ENCODE peak calls at places on chromosome 19, in seven cellular contexts. Y is activated CD8-positive, alpha-beta memory T cell treated with anti-CD3 and anti-CD28 coated beads, Interleukin-2, amount 10 ng/mL, durations not matched to agents 7 days and 5 days; B is stimulated activated CD4-positive, alpha-beta T cell treated with anti-CD3 and anti-CD28 coated beads, Interleukin-12 subunit alpha, Interleukin-12 subunit beta, amount 100 ng/mL, for 4 hours; Q is mammary epithelial cell; R is non-pigmented ciliary epithelial cell; G is heart left ventricle; E is kidney tubule cell. I is an unnamed sample.

GRCh38 chr19:10644351-10645007 is 9.7 kb upstream of the ILF3 start:
- DNase-seq in Y (peak), B (peak), Q (peak), R (no peak), G (peak), E (peak), I (peak)

GRCh38 chr19:40363128-40363527 is 14.6 kb downstream of the PLD3 start:
- DNase-seq in Y (peak), B (no peak), Q (no peak), R (no peak), G (no peak), E (no peak), I (no peak)

GRCh38 chr19:33819496-33819874 is 22.8 kb downstream of the KCTD15 start:
- DNase-seq in Y (no peak), B (no peak), Q (no peak), R (no peak), G (no peak), E (no peak), I (no peak)

GRCh38 chr19:2663920-2664571 is 38.4 kb downstream of the GNG7 start:
- DNase-seq in Y (no peak), B (no peak), Q (no peak), R (no peak), G (peak), E (peak), I (peak)

GRCh38 chr19:55579766-55580621 is 654 bp downstream of the ZNF579 start:
- DNase-seq in Y (no peak), B (no peak), Q (peak), R (no peak), G (peak), E (peak), I (no peak)

GRCh38 chr19:54199401-54199800 is 1.3 kb upstream of the RPS9 start:
- DNase-seq in Y (no peak), B (no peak), Q (no peak), R (no peak), G (no peak), E (no peak), I (no peak)

GRCh38 chr19:46785980-46786235 is 2.5 kb downstream of the SLC1A5 start:
- DNase-seq in Y (no peak), B (no peak), Q (no peak), R (no peak), G (no peak), E (no peak), I (no peak)

GRCh38 chr19:1567848-1568227 is 287 bp downstream of the MEX3D start:
- DNase-seq in Y (no peak), B (no peak), Q (no peak), R (no peak), G (no peak), E (no peak), I (no peak)

GRCh38 chr19:11073568-11073967 is 15.7 kb upstream of the LDLR start:
- DNase-seq in Y (no peak), B (no peak), Q (no peak), R (no peak), G (no peak), E (no peak), I (peak)

GRCh38 chr19:19059837-19060611 is 3.8 kb upstream of the SLC25A42 start:
- DNase-seq in Y (no peak), B (no peak), Q (no peak), R (no peak), G (no peak), E (no peak), I (no peak)

GRCh38 chr19:55460670-55461258 is 678 bp downstream of the ISOC2 start:
- DNase-seq in Y (peak), B (peak), Q (peak), R (no peak), G (peak), E (peak), I (peak)

GRCh38 chr19:47023448-47023794 is 3.8 kb downstream of the NPAS1 start:
- DNase-seq in Y (no peak), B (no peak), Q (no peak), R (no peak), G (no peak), E (no peak), I (no peak)

GRCh38 chr19:46392252-46392801 is 21.0 kb downstream of the CCDC8 start:
- DNase-seq in Y (no peak), B (no peak), Q (no peak), R (no peak), G (no peak), E (no peak), I (peak)

GRCh38 chr19:13099073-13099999 is 3.3 kb downstream of the LYL1 start:
- DNase-seq in Y (peak), B (peak), Q (no peak), R (no peak), G (peak), E (peak), I (peak)

GRCh38 chr19:47641891-47642485 is 33.1 kb downstream of the BICRA start:
- DNase-seq in Y (no peak), B (no peak), Q (peak), R (no peak), G (no peak), E (no peak), I (no peak)

GRCh38 chr19:3642987-3643386 is 16.4 kb upstream of the CACTIN start:
- DNase-seq in Y (peak), B (peak), Q (no peak), R (no peak), G (no peak), E (no peak), I (no peak)

GRCh38 chr19:55408320-55408836 is 790 bp upstream of the UBE2S start:
- DNase-seq in Y (no peak), B (no peak), Q (no peak), R (no peak), G (no peak), E (no peak), I (no peak)

GRCh38 chr19:49687566-49688316 is 1.7 kb upstream of the ADM5 start:
- DNase-seq in Y (no peak), B (no peak), Q (no peak), R (no peak), G (no peak), E (no peak), I (no peak)

GRCh38 chr19:58196911-58197616 is 14.2 kb downstream of the ZNF274 start:
- DNase-seq in Y (no peak), B (no peak), Q (peak), R (no peak), G (no peak), E (peak), I (no peak)

GRCh38 chr19:35901854-35902661 is at the start of gene HCST:
- DNase-seq in Y (peak), B (no peak), Q (peak), R (no peak), G (no peak), E (peak), I (no peak)

GRCh38 chr19:29671393-29672076 is 6.3 kb downstream of the PLEKHF1 start:
- DNase-seq in Y (peak), B (peak), Q (peak), R (no peak), G (peak), E (peak), I (peak)

GRCh38 chr19:50204811-50205675 is 1.6 kb downstream of the MYH14 start:
- DNase-seq in Y (no peak), B (peak), Q (no peak), R (no peak), G (peak), E (peak), I (peak)

GRCh38 chr19:4371898-4372629 is 28.3 kb downstream of the SH3GL1 start:
- DNase-seq in Y (no peak), B (no peak), Q (no peak), R (no peak), G (no peak), E (no peak), I (no peak)

GRCh38 chr19:2949939-2950285 is 5.1 kb upstream of the ZNF77 start:
- DNase-seq in Y (no peak), B (no peak), Q (no peak), R (no peak), G (peak), E (peak), I (no peak)

GRCh38 chr19:18194554-18195238 is 1.7 kb downstream of the MPV17L2 start:
- DNase-seq in Y (no peak), B (peak), Q (no peak), R (no peak), G (no peak), E (no peak), I (no peak)

GRCh38 chr19:2411709-2412108 is 15.7 kb downstream of the TIMM13 start:
- DNase-seq in Y (no peak), B (no peak), Q (no peak), R (no peak), G (no peak), E (no peak), I (no peak)

I was measured in Right ventricle myocardium inferior.